ENCODE peak calls at places on chromosome 2, in four cellular contexts. J is CD8-positive, alpha-beta T cell; G is neuronal stem cell; R is hepatocyte. X is an unnamed sample.
A peak's percentile ranks its signal among the peaks of the same experiment; 100 is the strongest.

GRCh38 chr2:186927185-186927866 is 78.4 kb upstream of the ZSWIM2 start:
- DNase-seq in R (no peak), G (no peak), J (no peak), X (no peak)

GRCh38 chr2:35651688-35652323 is 703.8 kb upstream of the CRIM1 start:
- DNase-seq in J (no peak), R (peak; percentile 16), G (no peak), X (no peak)

GRCh38 chr2:176261136-176261535 is 8.1 kb upstream of the MTX2 start:
- DNase-seq in J (no peak), G (no peak), R (no peak), X (no peak)

GRCh38 chr2:45275235-45275805 is 266.1 kb upstream of the SIX2 start:
- DNase-seq in J (no peak), R (peak; percentile 63), G (no peak), X (peak; percentile 59)

GRCh38 chr2:25362049-25362563 is 20.4 kb upstream of the DNMT3A start:
- DNase-seq in G (peak; percentile 95), R (peak; percentile 92), J (peak; percentile 92), X (peak; percentile 83)

GRCh38 chr2:120661551-120661950 is 74.1 kb upstream of the GLI2 start:
- DNase-seq in R (peak; percentile 47), J (no peak), G (no peak), X (no peak)

GRCh38 chr2:54122171-54122935 is 6.9 kb downstream of the ACYP2 start:
- DNase-seq in R (peak; percentile 16), G (no peak), J (no peak), X (peak; percentile 15)

GRCh38 chr2:240726876-240727275 is 35.2 kb downstream of the AQP12A start:
- DNase-seq in G (no peak), R (no peak), J (no peak), X (no peak)

GRCh38 chr2:173467751-173468150 is 113.1 kb downstream of the CDCA7 start:
- DNase-seq in G (no peak), J (no peak), R (no peak), X (no peak)

GRCh38 chr2:55811048-55811447 is 112.5 kb downstream of the EFEMP1 start:
- DNase-seq in R (no peak), J (no peak), G (no peak), X (no peak)

GRCh38 chr2:215542690-215543089 is 106.8 kb upstream of the FN1 start:
- DNase-seq in G (no peak), J (no peak), R (no peak), X (peak; percentile 29)

GRCh38 chr2:86453838-86454237 is 12.7 kb downstream of the KDM3A start:
- DNase-seq in R (no peak), J (no peak), G (no peak), X (peak; percentile 68)

GRCh38 chr2:6970551-6970950 is 53.3 kb downstream of the RNF144A start:
- DNase-seq in R (no peak), G (no peak), J (no peak), X (no peak)

GRCh38 chr2:20633794-20634259 is 17.1 kb downstream of the HS1BP3 start:
- DNase-seq in R (peak; percentile 41), G (no peak), J (no peak), X (peak; percentile 35)

GRCh38 chr2:109647636-109648035 is 33.5 kb downstream of the SOWAHC start:
- DNase-seq in J (no peak), G (no peak), R (no peak), X (peak; percentile 23)
- H3K27me3 ChIP-seq in J (no peaks in the 10 kb centered on the region), G (no peaks in the 10 kb centered on the region), R (no peaks in the 10 kb centered on the region), X (no peaks in the 10 kb centered on the region)

DNA sequence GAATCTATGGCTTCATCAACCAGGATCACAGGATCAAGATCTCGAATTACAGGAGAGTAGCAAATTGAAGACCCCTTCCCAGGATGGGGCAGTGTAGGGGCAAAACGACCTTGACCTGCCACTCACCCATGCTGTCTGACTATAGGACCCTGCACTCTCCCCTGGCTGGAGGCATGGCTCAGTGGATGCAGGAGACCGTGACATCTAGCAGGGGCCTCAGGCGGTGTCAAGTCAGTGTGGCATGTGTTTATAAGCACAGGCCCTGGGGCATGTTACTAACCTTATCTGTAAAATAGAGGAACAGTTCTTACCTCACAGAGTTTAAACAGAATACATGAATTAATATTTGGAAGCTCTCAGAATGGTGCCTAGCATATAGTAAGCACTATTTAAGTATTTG is 3.5 kb downstream of the HAAO start:
- DNase-seq in G (no peak), J (no peak), R (no peak), X (no peak)
- H3K27me3 ChIP-seq in G (no peaks in the 10 kb centered on the region), J (peaks cover 5% of the 10 kb centered on the region), R (no peaks in the 10 kb centered on the region), X (no peaks in the 10 kb centered on the region)

DNA sequence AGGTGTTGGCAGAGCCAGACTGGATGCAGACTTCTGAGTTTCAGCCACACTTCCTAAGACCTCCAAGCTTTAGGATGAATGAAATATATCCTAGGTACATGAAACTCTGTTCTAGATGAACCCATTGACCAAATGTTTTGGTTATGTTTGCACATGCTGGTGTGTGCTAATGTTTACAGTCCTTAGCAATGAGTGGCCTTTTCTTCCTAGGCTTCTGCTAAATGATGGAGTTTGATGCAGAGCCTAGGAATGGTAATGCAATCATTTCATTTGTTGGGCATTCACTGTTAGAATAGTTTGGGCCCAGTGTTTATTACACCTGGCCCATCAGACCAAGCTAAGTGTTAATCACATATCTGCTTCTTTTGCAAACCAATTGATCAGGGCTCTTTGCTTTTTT is 464.7 kb downstream of the MEIS1 start:
- DNase-seq in J (no peak), G (no peak), R (no peak), X (peak; percentile 26)
- H3K27me3 ChIP-seq in J (no peaks in the 10 kb centered on the region), G (no peaks in the 10 kb centered on the region), R (no peaks in the 10 kb centered on the region), X (no peaks in the 10 kb centered on the region)

GRCh38 chr2:30809938-30810337 is 2.7 kb upstream of the CAPN13 start:
- DNase-seq in G (no peak), R (no peak), J (no peak), X (no peak)

GRCh38 chr2:30808695-30809094 is 1.4 kb upstream of the CAPN13 start:
- DNase-seq in J (no peak), R (no peak), G (no peak), X (no peak)

GRCh38 chr2:30802611-30803010 is 4.6 kb downstream of the CAPN13 start:
- DNase-seq in R (no peak), J (no peak), G (no peak), X (no peak)

GRCh38 chr2:30803281-30803680 is 4.0 kb downstream of the CAPN13 start:
- DNase-seq in J (no peak), R (no peak), G (no peak), X (no peak)

DNA sequence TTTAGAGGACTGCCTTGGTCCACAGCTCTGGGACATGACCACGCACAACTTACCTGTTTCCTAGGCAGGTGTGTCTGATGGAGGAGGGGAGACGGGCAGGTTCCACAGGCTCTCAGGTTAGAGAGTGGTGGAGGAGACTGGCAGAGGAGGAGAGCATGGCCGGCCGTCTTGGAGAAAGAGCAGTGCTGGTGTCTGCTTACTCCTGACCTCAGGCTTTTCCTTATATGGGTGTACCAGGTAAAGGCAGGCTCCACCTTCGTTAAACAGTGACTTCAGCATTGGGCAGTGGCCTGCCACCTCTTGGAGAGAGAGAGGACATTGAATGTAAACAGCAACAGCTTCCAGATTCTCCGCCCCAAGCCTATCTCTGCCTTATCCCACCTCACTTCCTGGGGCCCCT is at the start of gene CAPN13:
- DNase-seq in J (no peak), G (no peak), R (peak; percentile 85), X (peak; percentile 73)
- H3K27me3 ChIP-seq in J (no peaks in the 10 kb centered on the region), G (no peaks in the 10 kb centered on the region), R (no peaks in the 10 kb centered on the region), X (peaks cover 12% of the 10 kb centered on the region)

DNA sequence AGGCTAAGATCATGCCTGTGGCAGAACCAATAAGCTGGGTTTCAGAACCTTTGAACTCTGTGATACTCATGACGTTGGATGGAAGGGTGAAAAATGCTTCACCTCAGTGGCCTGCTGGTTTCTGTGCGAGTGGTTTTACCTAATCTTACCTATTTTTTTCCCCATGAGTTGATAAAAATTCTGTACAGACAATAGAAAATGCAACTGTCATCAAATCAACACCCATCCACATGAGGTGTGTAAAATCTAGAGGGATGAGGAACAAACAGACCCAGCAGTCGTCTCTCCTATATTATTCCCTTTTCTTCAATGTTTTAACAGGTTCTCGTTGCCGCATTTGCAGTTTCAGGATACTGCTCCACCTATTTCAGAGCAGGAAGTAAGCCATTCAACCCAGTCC is 67.3 kb downstream of the PRKRA start:
- DNase-seq in G (no peak), R (no peak), J (no peak), X (no peak)
- H3K27me3 ChIP-seq in G (no peaks in the 10 kb centered on the region), R (no peaks in the 10 kb centered on the region), J (no peaks in the 10 kb centered on the region), X (no peaks in the 10 kb centered on the region)

GRCh38 chr2:17386771-17387170 is 131.5 kb downstream of the RAD51AP2 start:
- DNase-seq in G (no peak), J (no peak), R (no peak), X (no peak)
- H3K27me3 ChIP-seq in G (no peaks in the 10 kb centered on the region), J (no peaks in the 10 kb centered on the region), R (no peaks in the 10 kb centered on the region), X (no peaks in the 10 kb centered on the region)

DNA sequence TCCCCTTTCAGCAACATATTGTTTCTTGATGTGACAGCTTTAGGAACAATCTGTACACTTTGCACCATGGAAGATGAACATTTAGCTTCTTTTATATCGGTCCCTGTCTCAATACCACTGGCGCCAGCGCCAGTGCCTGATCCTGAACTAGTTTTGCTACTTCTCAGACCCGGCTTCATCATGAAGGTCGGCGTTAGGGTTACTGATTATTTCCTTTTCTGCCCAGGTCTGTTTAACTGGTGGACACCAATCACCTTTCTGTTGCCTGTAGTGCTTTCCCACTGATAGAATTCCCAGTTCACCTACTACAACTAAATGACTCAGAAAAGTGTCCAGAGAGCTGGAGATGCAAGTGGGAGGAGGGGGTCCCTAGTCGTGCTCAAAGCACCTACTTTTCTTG is 99.5 kb downstream of the MYCN start:
- DNase-seq in J (no peak), R (no peak), G (no peak), X (no peak)
- H3K27me3 ChIP-seq in J (no peaks in the 10 kb centered on the region), R (no peaks in the 10 kb centered on the region), G (no peaks in the 10 kb centered on the region), X (no peaks in the 10 kb centered on the region)

GRCh38 chr2:29270606-29271005 is 155.4 kb downstream of the CLIP4 start:
- DNase-seq in G (no peak), J (no peak), R (no peak), X (peak; percentile 53)

GRCh38 chr2:29275186-29275585 is 160.0 kb downstream of the CLIP4 start:
- DNase-seq in R (no peak), J (no peak), G (no peak), X (no peak)

GRCh38 chr2:29273004-29273703 is 157.9 kb downstream of the CLIP4 start:
- DNase-seq in R (no peak), G (no peak), J (no peak), X (no peak)

GRCh38 chr2:29272311-29272710 is 157.1 kb downstream of the CLIP4 start:
- DNase-seq in G (no peak), R (no peak), J (no peak), X (no peak)

GRCh38 chr2:29273704-29274611 is 158.7 kb downstream of the CLIP4 start:
- DNase-seq in R (no peak), G (no peak), J (no peak), X (peak; percentile 15)
- H3K27me3 ChIP-seq in R (no peaks in the 10 kb centered on the region), G (no peaks in the 10 kb centered on the region), J (no peaks in the 10 kb centered on the region), X (peaks cover 4% of the 10 kb centered on the region)

DNA sequence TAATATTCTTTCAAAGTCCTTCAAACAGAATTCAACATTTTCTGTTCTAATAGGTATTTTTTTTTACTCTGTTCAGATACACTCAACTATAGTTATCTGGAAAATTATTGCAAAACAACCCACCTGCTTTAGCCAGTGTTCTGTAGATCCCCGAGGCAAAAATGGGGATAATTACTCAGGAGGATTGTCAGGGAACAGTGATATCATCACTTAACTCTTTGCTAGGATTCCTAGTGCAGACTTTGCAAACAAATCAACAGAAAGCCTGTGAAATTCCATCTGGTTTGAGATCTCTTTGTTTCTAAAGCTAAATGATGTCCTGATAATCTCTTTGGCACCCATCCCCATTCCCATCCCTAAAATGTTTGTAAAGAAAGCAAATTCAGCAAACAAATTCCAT is 413.6 kb upstream of the MEIS1 start:
- DNase-seq in R (peak; percentile 11), J (no peak), G (no peak), X (peak; percentile 52)
- H3K27me3 ChIP-seq in R (no peaks in the 10 kb centered on the region), J (no peaks in the 10 kb centered on the region), G (no peaks in the 10 kb centered on the region), X (peaks cover 2% of the 10 kb centered on the region)